ENCODE peak calls at places on chromosomes 6 and 20, in ten cellular contexts. E is GM10248; Y is BJ; I is stimulated activated naive CD8-positive, alpha-beta T cell treated with anti-CD3 and anti-CD28 coated beads, Interleukin-15, amount 100 ng/mL, for 72 hours; B is Calu3; X is transverse colon; M is Ammon's horn; P is lung microvascular endothelial cell; J is AG04450; C is activated T-cell treated with anti-CD3 and anti-CD28 coated beads for 24 hours. H is an unnamed sample.

GRCh38 chr20:38152175-38153010 is 12.7 kb downstream of the TGM2 start:
- DNase-seq in C (no peak), P (peak), E (peak), I (peak), X (peak), J (no peak), M (no peak), B (peak), Y (no peak), H (peak)

GRCh38 chr20:57592263-57593092 is 27.7 kb downstream of the ZBP1 start:
- DNase-seq in C (no peak), Y (no peak), B (no peak), J (no peak), M (no peak), X (no peak), I (no peak), E (no peak), P (no peak), H (no peak)

GRCh38 chr20:44212792-44213191 is 2.2 kb upstream of the OSER1 start:
- DNase-seq in C (no peak), X (no peak), J (no peak), E (no peak), I (no peak), M (no peak), P (no peak), Y (no peak), B (no peak), H (no peak)

GRCh38 chr6:109458774-109459531 is 3.4 kb upstream of the MICAL1 start:
- DNase-seq in M (peak), B (no peak), E (peak), Y (no peak), X (no peak), I (peak), C (no peak), P (no peak), J (no peak), H (no peak)

GRCh38 chr6:102815207-102815606 is 1421.7 kb downstream of the GRIK2 start:
- DNase-seq in C (no peak), X (no peak), J (no peak), Y (no peak), B (no peak), P (no peak), I (no peak), E (no peak), M (no peak), H (no peak)

GRCh38 chr6:151709329-151709728 is 98.2 kb upstream of the ESR1 start:
- DNase-seq in M (no peak), X (no peak), B (no peak), C (no peak), I (no peak), P (no peak), Y (no peak), E (no peak), J (no peak), H (no peak)

GRCh38 chr20:20856956-20857355 is 144.5 kb upstream of the RALGAPA2 start:
- DNase-seq in J (no peak), P (no peak), Y (no peak), X (no peak), B (no peak), C (no peak), M (no peak), I (no peak), E (no peak), H (no peak)

GRCh38 chr6:149379977-149380376 is 20.1 kb upstream of the SUMO4 start:
- DNase-seq in C (no peak), M (no peak), I (no peak), P (no peak), J (no peak), B (no peak), X (no peak), E (no peak), Y (no peak), H (no peak)

GRCh38 chr20:53829086-53829703 is 235.6 kb upstream of the ZNF217 start:
- DNase-seq in X (no peak), I (no peak), J (peak), E (no peak), B (peak), M (no peak), Y (peak), P (no peak), C (no peak), H (peak)

GRCh38 chr6:81890846-81891245 is 138.4 kb upstream of the TENT5A start:
- DNase-seq in J (no peak), E (no peak), I (no peak), Y (peak), P (no peak), X (no peak), M (no peak), C (no peak), B (no peak), H (no peak)

GRCh38 chr6:90538651-90539050 is 48.2 kb downstream of the MAP3K7 start:
- DNase-seq in B (no peak), I (no peak), Y (no peak), C (no peak), X (peak), M (no peak), E (no peak), P (no peak), J (no peak), H (no peak)

GRCh38 chr6:34284563-34285545 is 36.0 kb upstream of the SMIM29 start:
- DNase-seq in P (no peak), M (peak), X (peak), Y (peak), I (no peak), C (no peak), E (no peak), J (peak), B (no peak), H (no peak)

GRCh38 chr6:119079288-119079809 is 885 bp upstream of the FAM184A start:
- DNase-seq in Y (no peak), J (no peak), B (peak), E (no peak), M (no peak), I (no peak), P (no peak), C (no peak), X (no peak), H (peak)

GRCh38 chr6:168619560-168620314 is 178.8 kb downstream of the SMOC2 start:
- DNase-seq in J (no peak), M (no peak), P (no peak), X (no peak), C (no peak), B (peak), Y (no peak), I (peak), E (no peak), H (no peak)